ENCODE peak calls at places on chromosomes 11 and 22, in nine cellular contexts. Z is EH; H is effector CD8-positive, alpha-beta T cell; S is stimulated activated CD4-positive, alpha-beta T cell treated with anti-CD3 and anti-CD28 coated beads, Interleukin-12 subunit alpha, Interleukin-12 subunit beta, amount 100 ng/mL, for 24 hours; Y is psoas muscle; R is GM04504; V is stimulated activated effector memory CD8-positive, alpha-beta T cell treated with anti-CD3 and anti-CD28 coated beads, Interleukin-12 subunit alpha, Interleukin-12 subunit beta, amount 100 ng/mL, for 72 hours; O is neural crest cell; F is NCI-H524. C is an unnamed sample.

GRCh38 chr11:130121430-130121978 is 38.1 kb upstream of the ST14 start:
- DNase-seq in H (no peak), Z (peak; percentile 61), S (no peak), V (no peak), Y (no peak), O (no peak), R (peak; percentile 35), F (no peak), C (no peak)

GRCh38 chr11:59172345-59173079 is 580 bp downstream of the DTX4 start:
- DNase-seq in Z (no peak), H (peak; percentile 12), V (no peak), F (no peak), R (no peak), Y (no peak), O (no peak), S (no peak), C (peak; percentile 66)

GRCh38 chr22:44399906-44400762 is 87.4 kb upstream of the SHISAL1 start:
- DNase-seq in S (no peak), H (no peak), O (no peak), F (no peak), R (no peak), V (no peak), Y (peak; percentile 22), Z (no peak), C (no peak)

GRCh38 chr11:75273989-75274391 is 33.4 kb downstream of the TPBGL start:
- DNase-seq in O (no peak), Y (no peak), Z (no peak), F (no peak), R (no peak), S (no peak), V (no peak), H (no peak), C (no peak)

GRCh38 chr11:129298990-129299389 is 76.7 kb upstream of the BARX2 start:
- DNase-seq in O (no peak), R (no peak), Z (no peak), Y (no peak), S (no peak), F (no peak), H (no peak), V (no peak), C (no peak)

GRCh38 chr11:61551630-61552029 is 29.2 kb downstream of the SYT7 start:
- DNase-seq in V (no peak), F (no peak), Y (no peak), H (no peak), R (no peak), S (no peak), Z (peak; percentile 40), O (no peak), C (no peak)

GRCh38 chr11:132943325-132943736 is 589.0 kb downstream of the OPCML start:
- DNase-seq in F (peak; percentile 33), H (no peak), S (no peak), Y (no peak), Z (peak; percentile 35), O (peak; percentile 20), R (no peak), V (no peak), C (no peak)

GRCh38 chr11:32892355-32893090 is at the start of gene QSER1:
- DNase-seq in H (peak; percentile 62), R (no peak), Y (peak; percentile 83), S (peak; percentile 44), V (peak; percentile 82), F (peak; percentile 65), Z (peak; percentile 67), O (peak; percentile 56), C (peak; percentile 81)

GRCh38 chr11:120690406-120690805 is 178.9 kb downstream of the GRIK4 start:
- DNase-seq in S (no peak), F (no peak), Y (no peak), H (no peak), O (no peak), Z (no peak), R (no peak), V (no peak), C (no peak)

GRCh38 chr11:2525166-2525861 is 80.5 kb downstream of the KCNQ1 start:
- DNase-seq in H (no peak), F (peak; percentile 34), R (no peak), Y (peak; percentile 42), O (no peak), S (no peak), V (no peak), Z (no peak), C (no peak)

GRCh38 chr11:117600261-117600783 is 196.7 kb downstream of the DSCAML1 start:
- DNase-seq in Y (no peak), H (no peak), Z (no peak), O (no peak), F (peak; percentile 94), S (no peak), R (no peak), V (no peak), C (no peak)

GRCh38 chr11:69430566-69430965 is 50.9 kb upstream of the LINC01488 start:
- DNase-seq in V (no peak), Z (peak; percentile 22), S (no peak), O (no peak), Y (peak; percentile 16), R (no peak), F (no peak), H (no peak), C (no peak)

GRCh38 chr11:118406599-118407166 is 5.3 kb downstream of the ATP5MG start:
- DNase-seq in R (no peak), V (no peak), F (no peak), S (no peak), O (no peak), Z (peak; percentile 16), Y (no peak), H (no peak), C (no peak)

GRCh38 chr11:111312076-111312475 is 13.7 kb downstream of the POU2AF3 start:
- DNase-seq in Z (no peak), Y (no peak), S (no peak), R (no peak), V (no peak), H (no peak), F (no peak), O (no peak), C (no peak)

GRCh38 chr11:10318527-10318802 is 13.6 kb downstream of the ADM start:
- DNase-seq in V (no peak), Y (peak; percentile 75), R (no peak), O (no peak), H (no peak), F (no peak), S (no peak), Z (no peak), C (peak; percentile 82)

GRCh38 chr11:130874396-130874795 is 41.9 kb downstream of the SNX19 start:
- DNase-seq in Z (no peak), O (no peak), Y (no peak), V (no peak), F (no peak), R (no peak), S (no peak), H (no peak), C (no peak)

GRCh38 chr11:75499423-75500305 is 26.1 kb downstream of the GDPD5 start:
- DNase-seq in V (no peak), H (no peak), Y (peak; percentile 84), S (no peak), R (peak; percentile 97), O (no peak), Z (peak; percentile 99), F (no peak), C (no peak)

GRCh38 chr11:75351541-75352416 is at the start of gene ARRB1:
- DNase-seq in H (peak; percentile 53), F (peak; percentile 54), S (no peak), O (peak; percentile 51), R (no peak), Z (peak; percentile 53), Y (peak; percentile 78), V (peak; percentile 76), C (no peak)

GRCh38 chr11:13152264-13152663 is 125.3 kb upstream of the BMAL1 start:
- DNase-seq in Z (no peak), O (no peak), R (no peak), S (no peak), V (no peak), H (no peak), Y (no peak), F (no peak), C (no peak)

GRCh38 chr22:36291831-36292740 is 39.2 kb downstream of the APOL1 start:
- DNase-seq in Y (peak; percentile 42), Z (no peak), S (no peak), H (no peak), R (no peak), O (no peak), V (no peak), F (no peak), C (no peak)

GRCh38 chr11:35009191-35009940 is 92.9 kb downstream of the PDHX start:
- DNase-seq in R (peak; percentile 86), V (no peak), H (no peak), S (no peak), F (peak; percentile 6), Y (no peak), Z (peak; percentile 90), O (no peak), C (no peak)

GRCh38 chr11:11036185-11037161 is 178.6 kb upstream of the ZBED5 start:
- DNase-seq in S (no peak), O (no peak), V (no peak), Z (peak; percentile 58), H (peak; percentile 2), Y (no peak), F (peak; percentile 71), R (no peak), C (peak; percentile 76)

GRCh38 chr11:1553808-1554594 is 18.1 kb downstream of the DUSP8 start:
- DNase-seq in S (no peak), H (no peak), V (no peak), Y (no peak), Z (no peak), O (no peak), F (no peak), R (no peak), C (no peak)

GRCh38 chr11:44693654-44694119 is 33.1 kb upstream of the TSPAN18 start:
- DNase-seq in V (no peak), H (no peak), S (no peak), O (no peak), R (no peak), Y (no peak), Z (no peak), F (peak; percentile 85), C (no peak)

GRCh38 chr11:67645521-67646457 is 4.7 kb downstream of the ACY3 start:
- DNase-seq in Z (no peak), V (no peak), O (no peak), F (no peak), Y (no peak), H (no peak), S (no peak), R (no peak), C (peak; percentile 88)

GRCh38 chr11:77454867-77455655 is 18.8 kb downstream of the PAK1 start:
- DNase-seq in O (no peak), F (no peak), S (no peak), V (no peak), R (no peak), H (no peak), Y (no peak), Z (no peak), C (no peak)

GRCh38 chr11:9073826-9074225 is 17.6 kb downstream of the SCUBE2 start:
- DNase-seq in H (no peak), Z (no peak), O (no peak), F (no peak), V (no peak), S (no peak), R (no peak), Y (no peak), C (no peak)

GRCh38 chr11:132994038-132994502 is 538.2 kb downstream of the OPCML start:
- DNase-seq in F (peak; percentile 22), O (no peak), H (no peak), Y (no peak), S (no peak), V (no peak), R (no peak), Z (peak; percentile 4), C (no peak)

GRCh38 chr22:50119768-50120251 is 30.0 kb downstream of the MOV10L1 start:
- DNase-seq in H (no peak), O (no peak), V (no peak), Y (no peak), Z (no peak), F (no peak), S (no peak), R (no peak), C (no peak)

GRCh38 chr22:19292262-19293230 is 1.0 kb upstream of the CLTCL1 start:
- DNase-seq in V (no peak), O (no peak), Y (peak; percentile 93), Z (no peak), R (no peak), S (no peak), H (peak; percentile 13), F (peak; percentile 58), C (peak; percentile 54)

GRCh38 chr11:1373536-1374214 is 16.1 kb upstream of the BRSK2 start:
- DNase-seq in O (no peak), Y (no peak), F (no peak), R (no peak), S (no peak), Z (peak; percentile 57), V (no peak), H (no peak), C (no peak)